ENCODE peak calls at places on chromosomes 7 and 10, in eight cellular contexts. One of them, this sample, is unnamed.

GRCh38 chr10:130009228-130009627 is 45.2 kb upstream of the EBF3 start:
- DNase-seq in activated CD8-positive, alpha-beta memory T cell treated with anti-CD3 and anti-CD28 coated beads, Interleukin-2, amount 10 ng/mL, durations not matched to agents 7 days and 5 days: no peak
- DNase-seq in dorsolateral prefrontal cortex: no peak
- DNase-seq in NCI-H1048: no peak
- DNase-seq in lower lobe of right lung: no peak
- DNase-seq in COR-L47: no peak
- DNase-seq in stimulated activated CD4-positive, alpha-beta T cell treated with anti-CD3 and anti-CD28 coated beads, Interleukin-2, amount 100 ng/mL, for 48 hours: no peak
- DNase-seq in left ventricle myocardium inferior: no peak
- DNase-seq in this sample: no peak

GRCh38 chr7:117071597-117071996 is 118.3 kb downstream of the ST7 start:
- DNase-seq in activated CD8-positive, alpha-beta memory T cell treated with anti-CD3 and anti-CD28 coated beads, Interleukin-2, amount 10 ng/mL, durations not matched to agents 7 days and 5 days: no peak
- DNase-seq in dorsolateral prefrontal cortex: no peak
- DNase-seq in NCI-H1048: no peak
- DNase-seq in lower lobe of right lung: no peak
- DNase-seq in COR-L47: no peak
- DNase-seq in stimulated activated CD4-positive, alpha-beta T cell treated with anti-CD3 and anti-CD28 coated beads, Interleukin-2, amount 100 ng/mL, for 48 hours: no peak
- DNase-seq in left ventricle myocardium inferior: no peak
- DNase-seq in this sample: no peak

GRCh38 chr7:27784399-27785053 is 44.6 kb downstream of the TAX1BP1 start:
- DNase-seq in activated CD8-positive, alpha-beta memory T cell treated with anti-CD3 and anti-CD28 coated beads, Interleukin-2, amount 10 ng/mL, durations not matched to agents 7 days and 5 days: no peak
- DNase-seq in dorsolateral prefrontal cortex: no peak
- DNase-seq in NCI-H1048: peak
- DNase-seq in lower lobe of right lung: no peak
- DNase-seq in COR-L47: peak
- DNase-seq in stimulated activated CD4-positive, alpha-beta T cell treated with anti-CD3 and anti-CD28 coated beads, Interleukin-2, amount 100 ng/mL, for 48 hours: peak
- DNase-seq in left ventricle myocardium inferior: no peak
- DNase-seq in this sample: no peak

GRCh38 chr7:37488163-37488759 is 39.6 kb upstream of the ELMO1 start:
- DNase-seq in activated CD8-positive, alpha-beta memory T cell treated with anti-CD3 and anti-CD28 coated beads, Interleukin-2, amount 10 ng/mL, durations not matched to agents 7 days and 5 days: no peak
- DNase-seq in dorsolateral prefrontal cortex: no peak
- DNase-seq in NCI-H1048: no peak
- DNase-seq in lower lobe of right lung: no peak
- DNase-seq in COR-L47: no peak
- DNase-seq in stimulated activated CD4-positive, alpha-beta T cell treated with anti-CD3 and anti-CD28 coated beads, Interleukin-2, amount 100 ng/mL, for 48 hours: no peak
- DNase-seq in left ventricle myocardium inferior: no peak
- DNase-seq in this sample: no peak

GRCh38 chr10:17423641-17424186 is 30.7 kb downstream of the ST8SIA6 start:
- DNase-seq in activated CD8-positive, alpha-beta memory T cell treated with anti-CD3 and anti-CD28 coated beads, Interleukin-2, amount 10 ng/mL, durations not matched to agents 7 days and 5 days: no peak
- DNase-seq in dorsolateral prefrontal cortex: no peak
- DNase-seq in NCI-H1048: no peak
- DNase-seq in lower lobe of right lung: no peak
- DNase-seq in COR-L47: no peak
- DNase-seq in stimulated activated CD4-positive, alpha-beta T cell treated with anti-CD3 and anti-CD28 coated beads, Interleukin-2, amount 100 ng/mL, for 48 hours: no peak
- DNase-seq in left ventricle myocardium inferior: no peak
- DNase-seq in this sample: no peak

GRCh38 chr7:144717720-144718119 is 118.1 kb downstream of the TPK1 start:
- DNase-seq in activated CD8-positive, alpha-beta memory T cell treated with anti-CD3 and anti-CD28 coated beads, Interleukin-2, amount 10 ng/mL, durations not matched to agents 7 days and 5 days: no peak
- DNase-seq in dorsolateral prefrontal cortex: no peak
- DNase-seq in NCI-H1048: no peak
- DNase-seq in lower lobe of right lung: no peak
- DNase-seq in COR-L47: no peak
- DNase-seq in stimulated activated CD4-positive, alpha-beta T cell treated with anti-CD3 and anti-CD28 coated beads, Interleukin-2, amount 100 ng/mL, for 48 hours: no peak
- DNase-seq in left ventricle myocardium inferior: no peak
- DNase-seq in this sample: no peak

GRCh38 chr10:35040761-35041501 is 49.2 kb downstream of the CUL2 start:
- DNase-seq in activated CD8-positive, alpha-beta memory T cell treated with anti-CD3 and anti-CD28 coated beads, Interleukin-2, amount 10 ng/mL, durations not matched to agents 7 days and 5 days: no peak
- DNase-seq in dorsolateral prefrontal cortex: no peak
- DNase-seq in NCI-H1048: no peak
- DNase-seq in lower lobe of right lung: no peak
- DNase-seq in COR-L47: no peak
- DNase-seq in stimulated activated CD4-positive, alpha-beta T cell treated with anti-CD3 and anti-CD28 coated beads, Interleukin-2, amount 100 ng/mL, for 48 hours: no peak
- DNase-seq in left ventricle myocardium inferior: no peak
- DNase-seq in this sample: no peak

GRCh38 chr7:74429153-74429747 is 24.5 kb upstream of the GTF2IRD1 start:
- DNase-seq in activated CD8-positive, alpha-beta memory T cell treated with anti-CD3 and anti-CD28 coated beads, Interleukin-2, amount 10 ng/mL, durations not matched to agents 7 days and 5 days: no peak
- DNase-seq in dorsolateral prefrontal cortex: no peak
- DNase-seq in NCI-H1048: no peak
- DNase-seq in lower lobe of right lung: no peak
- DNase-seq in COR-L47: no peak
- DNase-seq in stimulated activated CD4-positive, alpha-beta T cell treated with anti-CD3 and anti-CD28 coated beads, Interleukin-2, amount 100 ng/mL, for 48 hours: no peak
- DNase-seq in left ventricle myocardium inferior: no peak
- DNase-seq in this sample: peak

GRCh38 chr7:37281368-37282092 is 167.1 kb downstream of the ELMO1 start:
- DNase-seq in activated CD8-positive, alpha-beta memory T cell treated with anti-CD3 and anti-CD28 coated beads, Interleukin-2, amount 10 ng/mL, durations not matched to agents 7 days and 5 days: no peak
- DNase-seq in dorsolateral prefrontal cortex: peak
- DNase-seq in NCI-H1048: no peak
- DNase-seq in lower lobe of right lung: no peak
- DNase-seq in COR-L47: no peak
- DNase-seq in stimulated activated CD4-positive, alpha-beta T cell treated with anti-CD3 and anti-CD28 coated beads, Interleukin-2, amount 100 ng/mL, for 48 hours: no peak
- DNase-seq in left ventricle myocardium inferior: no peak
- DNase-seq in this sample: no peak

GRCh38 chr7:68492359-68492690 is 1106.0 kb upstream of the AUTS2 start:
- DNase-seq in activated CD8-positive, alpha-beta memory T cell treated with anti-CD3 and anti-CD28 coated beads, Interleukin-2, amount 10 ng/mL, durations not matched to agents 7 days and 5 days: no peak
- DNase-seq in dorsolateral prefrontal cortex: no peak
- DNase-seq in NCI-H1048: no peak
- DNase-seq in lower lobe of right lung: no peak
- DNase-seq in COR-L47: no peak
- DNase-seq in stimulated activated CD4-positive, alpha-beta T cell treated with anti-CD3 and anti-CD28 coated beads, Interleukin-2, amount 100 ng/mL, for 48 hours: no peak
- DNase-seq in left ventricle myocardium inferior: no peak
- DNase-seq in this sample: no peak

GRCh38 chr7:73879977-73880681 is 19.2 kb downstream of the TMEM270 start:
- DNase-seq in activated CD8-positive, alpha-beta memory T cell treated with anti-CD3 and anti-CD28 coated beads, Interleukin-2, amount 10 ng/mL, durations not matched to agents 7 days and 5 days: no peak
- DNase-seq in dorsolateral prefrontal cortex: no peak
- DNase-seq in NCI-H1048: no peak
- DNase-seq in lower lobe of right lung: no peak
- DNase-seq in COR-L47: no peak
- DNase-seq in stimulated activated CD4-positive, alpha-beta T cell treated with anti-CD3 and anti-CD28 coated beads, Interleukin-2, amount 100 ng/mL, for 48 hours: no peak
- DNase-seq in left ventricle myocardium inferior: peak
- DNase-seq in this sample: no peak

GRCh38 chr7:115216652-115217051 is 294.8 kb downstream of the MDFIC start:
- DNase-seq in activated CD8-positive, alpha-beta memory T cell treated with anti-CD3 and anti-CD28 coated beads, Interleukin-2, amount 10 ng/mL, durations not matched to agents 7 days and 5 days: no peak
- DNase-seq in dorsolateral prefrontal cortex: no peak
- DNase-seq in NCI-H1048: no peak
- DNase-seq in lower lobe of right lung: no peak
- DNase-seq in COR-L47: no peak
- DNase-seq in stimulated activated CD4-positive, alpha-beta T cell treated with anti-CD3 and anti-CD28 coated beads, Interleukin-2, amount 100 ng/mL, for 48 hours: no peak
- DNase-seq in left ventricle myocardium inferior: no peak
- DNase-seq in this sample: no peak

GRCh38 chr10:11381023-11381422 is 230.4 kb downstream of the USP6NL start:
- DNase-seq in activated CD8-positive, alpha-beta memory T cell treated with anti-CD3 and anti-CD28 coated beads, Interleukin-2, amount 10 ng/mL, durations not matched to agents 7 days and 5 days: no peak
- DNase-seq in dorsolateral prefrontal cortex: no peak
- DNase-seq in NCI-H1048: no peak
- DNase-seq in lower lobe of right lung: no peak
- DNase-seq in COR-L47: no peak
- DNase-seq in stimulated activated CD4-positive, alpha-beta T cell treated with anti-CD3 and anti-CD28 coated beads, Interleukin-2, amount 100 ng/mL, for 48 hours: no peak
- DNase-seq in left ventricle myocardium inferior: no peak
- DNase-seq in this sample: no peak

GRCh38 chr7:5528815-5529442 is 105.3 kb upstream of the TNRC18 start:
- DNase-seq in activated CD8-positive, alpha-beta memory T cell treated with anti-CD3 and anti-CD28 coated beads, Interleukin-2, amount 10 ng/mL, durations not matched to agents 7 days and 5 days: no peak
- DNase-seq in dorsolateral prefrontal cortex: no peak
- DNase-seq in NCI-H1048: no peak
- DNase-seq in lower lobe of right lung: no peak
- DNase-seq in COR-L47: no peak
- DNase-seq in stimulated activated CD4-positive, alpha-beta T cell treated with anti-CD3 and anti-CD28 coated beads, Interleukin-2, amount 100 ng/mL, for 48 hours: no peak
- DNase-seq in left ventricle myocardium inferior: no peak
- DNase-seq in this sample: no peak

GRCh38 chr7:124796771-124797170 is 31.2 kb upstream of the GPR37 start:
- DNase-seq in activated CD8-positive, alpha-beta memory T cell treated with anti-CD3 and anti-CD28 coated beads, Interleukin-2, amount 10 ng/mL, durations not matched to agents 7 days and 5 days: no peak
- DNase-seq in dorsolateral prefrontal cortex: no peak
- DNase-seq in NCI-H1048: no peak
- DNase-seq in lower lobe of right lung: no peak
- DNase-seq in COR-L47: no peak
- DNase-seq in stimulated activated CD4-positive, alpha-beta T cell treated with anti-CD3 and anti-CD28 coated beads, Interleukin-2, amount 100 ng/mL, for 48 hours: no peak
- DNase-seq in left ventricle myocardium inferior: no peak
- DNase-seq in this sample: no peak

GRCh38 chr7:55568613-55569268 is 3.6 kb downstream of the VOPP1 start:
- DNase-seq in activated CD8-positive, alpha-beta memory T cell treated with anti-CD3 and anti-CD28 coated beads, Interleukin-2, amount 10 ng/mL, durations not matched to agents 7 days and 5 days: peak
- DNase-seq in dorsolateral prefrontal cortex: no peak
- DNase-seq in NCI-H1048: no peak
- DNase-seq in lower lobe of right lung: no peak
- DNase-seq in COR-L47: no peak
- DNase-seq in stimulated activated CD4-positive, alpha-beta T cell treated with anti-CD3 and anti-CD28 coated beads, Interleukin-2, amount 100 ng/mL, for 48 hours: no peak
- DNase-seq in left ventricle myocardium inferior: no peak
- DNase-seq in this sample: no peak